ENCODE peak calls at places on chromosomes 7 and 10, in four cellular contexts. One of them, this sample, is unnamed.

GRCh38 chr7:55572378-55573233 is at the start of gene VOPP1:
- DNase-seq in HepG2: peak; percentile 35
- DNase-seq in K562: peak; percentile 95
- DNase-seq in GM12878: no peak
- DNase-seq in this sample: peak; percentile 69

GRCh38 chr7:19106308-19107141 is 10.9 kb downstream of the TWIST1 start:
- DNase-seq in K562: no peak
- DNase-seq in HepG2: no peak
- DNase-seq in GM12878: no peak
- DNase-seq in this sample: peak; percentile 54

GRCh38 chr7:127377425-127377824 is 15.1 kb downstream of the ZNF800 start:
- DNase-seq in GM12878: no peak
- DNase-seq in HepG2: no peak
- DNase-seq in K562: no peak
- DNase-seq in this sample: no peak

GRCh38 chr10:44306762-44307161 is 78.1 kb downstream of the CXCL12 start:
- DNase-seq in K562: no peak
- DNase-seq in GM12878: no peak
- DNase-seq in HepG2: peak; percentile 12
- DNase-seq in this sample: peak; percentile 30

GRCh38 chr7:1673581-1674102 is 3.6 kb downstream of the ELFN1 start:
- DNase-seq in K562: no peak
- DNase-seq in HepG2: no peak
- DNase-seq in GM12878: no peak
- DNase-seq in this sample: no peak

GRCh38 chr10:121596668-121597503 is 1.4 kb downstream of the FGFR2 start:
- DNase-seq in GM12878: no peak
- DNase-seq in K562: no peak
- DNase-seq in HepG2: no peak
- DNase-seq in this sample: peak; percentile 52

GRCh38 chr7:117112640-117113039 is 159.3 kb downstream of the ST7 start:
- DNase-seq in HepG2: no peak
- DNase-seq in K562: no peak
- DNase-seq in GM12878: no peak
- DNase-seq in this sample: no peak

GRCh38 chr7:104805449-104806317 is 208.3 kb upstream of the KMT2E start:
- DNase-seq in K562: no peak
- DNase-seq in GM12878: no peak
- DNase-seq in HepG2: no peak
- DNase-seq in this sample: no peak

GRCh38 chr7:2830609-2831376 is 13.3 kb downstream of the GNA12 start:
- DNase-seq in K562: no peak
- DNase-seq in HepG2: no peak
- DNase-seq in GM12878: no peak
- DNase-seq in this sample: no peak

GRCh38 chr10:3107426-3107961 is 40.1 kb downstream of the PFKP start:
- DNase-seq in K562: no peak
- DNase-seq in HepG2: no peak
- DNase-seq in GM12878: no peak
- DNase-seq in this sample: no peak
- TF ChIP-seq CBFB in K562: no peak
- TF ChIP-seq CBFB in HepG2: no peak
- TF ChIP-seq CBFB in GM12878: no peak
- TF ChIP-seq CBFB in this sample: no peak

DNA sequence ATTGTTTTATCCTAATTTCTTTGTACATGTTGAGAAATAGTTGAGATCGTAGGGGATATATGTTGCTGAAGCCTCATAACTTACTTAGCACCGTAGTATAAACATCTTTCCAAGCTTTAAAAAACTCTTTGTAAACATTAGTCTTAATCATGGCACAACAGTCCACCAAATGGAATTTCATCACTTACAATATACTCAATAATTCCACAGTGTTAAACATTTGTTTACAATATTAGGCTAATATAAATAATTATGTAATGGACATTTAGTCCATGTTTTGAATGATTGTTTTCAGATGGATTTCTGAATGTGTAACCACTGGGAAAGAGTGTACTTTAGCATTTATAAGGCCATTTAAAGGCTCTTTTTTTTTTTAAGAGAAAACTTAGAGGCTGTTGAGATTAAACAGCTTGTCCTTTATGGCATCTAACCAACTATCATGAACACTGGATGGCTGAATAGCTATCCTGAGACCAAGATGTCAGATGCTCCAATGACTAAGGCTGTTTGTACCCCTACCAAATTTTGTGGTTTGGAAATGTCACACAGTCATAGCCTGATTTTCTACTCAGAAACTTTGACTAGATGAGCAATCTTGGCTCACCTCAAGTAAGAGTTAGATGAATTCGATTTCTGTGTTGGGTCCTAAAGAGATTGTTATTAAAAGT is 248.3 kb upstream of the GLI3 start:
- DNase-seq in K562: no peak
- DNase-seq in HepG2: no peak
- DNase-seq in GM12878: no peak
- DNase-seq in this sample: no peak
- TF ChIP-seq CBFB in K562: no peak
- TF ChIP-seq CBFB in HepG2: no peak
- TF ChIP-seq CBFB in GM12878: no peak
- TF ChIP-seq CBFB in this sample: no peak

GRCh38 chr7:122430710-122431109 is 126.2 kb upstream of the FEZF1 start:
- DNase-seq in GM12878: no peak
- DNase-seq in K562: no peak
- DNase-seq in HepG2: no peak
- DNase-seq in this sample: no peak
- TF ChIP-seq CBFB in GM12878: no peak
- TF ChIP-seq CBFB in K562: no peak
- TF ChIP-seq CBFB in HepG2: no peak
- TF ChIP-seq CBFB in this sample: no peak

DNA sequence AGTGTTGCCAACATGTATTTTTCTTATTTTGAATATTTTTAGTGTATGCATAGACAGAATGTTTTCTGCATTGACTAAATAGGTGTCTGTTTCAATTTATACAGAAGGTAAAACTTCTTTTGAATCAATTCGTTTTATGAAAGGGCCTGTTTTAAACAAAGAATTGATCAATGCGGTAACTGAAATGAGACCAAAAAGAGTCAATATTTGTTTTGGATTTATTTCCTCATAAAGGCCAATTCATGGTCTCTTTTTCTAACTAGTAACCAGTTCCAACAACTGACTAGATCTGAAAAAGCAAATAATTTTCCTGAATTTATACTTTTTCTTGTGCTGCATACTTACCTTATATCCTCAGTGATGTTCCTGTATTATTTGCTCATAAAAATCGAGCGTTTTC is 320.5 kb downstream of the DGKB start:
- DNase-seq in GM12878: no peak
- DNase-seq in K562: no peak
- DNase-seq in HepG2: no peak
- DNase-seq in this sample: no peak
- TF ChIP-seq CBFB in GM12878: no peak
- TF ChIP-seq CBFB in K562: no peak
- TF ChIP-seq CBFB in HepG2: no peak
- TF ChIP-seq CBFB in this sample: no peak

DNA sequence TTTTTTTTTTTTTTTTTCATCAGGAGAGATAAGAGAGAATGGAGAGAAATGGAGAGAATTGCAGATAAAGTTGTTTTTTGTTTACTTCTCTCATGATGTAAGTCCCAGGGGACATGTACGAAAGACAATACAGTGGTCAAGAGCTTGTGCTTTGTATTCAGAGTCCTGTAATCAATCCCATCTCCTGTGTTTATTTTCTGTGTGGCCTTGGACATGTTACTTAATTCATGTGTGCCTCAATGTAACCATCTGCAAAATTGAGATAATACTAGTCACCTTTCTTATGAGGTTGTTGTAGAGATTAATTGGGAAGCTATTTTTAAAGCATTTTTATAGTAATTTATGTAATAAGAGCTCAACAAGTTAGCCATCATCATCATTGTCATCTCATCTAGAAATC is 117.5 kb downstream of the CDK14 start:
- DNase-seq in GM12878: no peak
- DNase-seq in HepG2: no peak
- DNase-seq in K562: no peak
- DNase-seq in this sample: no peak
- TF ChIP-seq CBFB in GM12878: no peak
- TF ChIP-seq CBFB in HepG2: no peak
- TF ChIP-seq CBFB in K562: no peak
- TF ChIP-seq CBFB in this sample: no peak

GRCh38 chr10:73808021-73808815 is 3.2 kb downstream of the NDST2 start:
- DNase-seq in GM12878: no peak
- DNase-seq in HepG2: no peak
- DNase-seq in K562: no peak
- DNase-seq in this sample: no peak

GRCh38 chr10:73809061-73809818 is 2.2 kb downstream of the NDST2 start:
- DNase-seq in GM12878: no peak
- DNase-seq in HepG2: no peak
- DNase-seq in K562: no peak
- DNase-seq in this sample: no peak

GRCh38 chr10:73812662-73813061 is 1.3 kb upstream of the NDST2 start:
- DNase-seq in K562: no peak
- DNase-seq in GM12878: no peak
- DNase-seq in HepG2: no peak
- DNase-seq in this sample: peak; percentile 31

GRCh38 chr10:73810735-73811465 is 498 bp downstream of the NDST2 start:
- DNase-seq in HepG2: no peak
- DNase-seq in GM12878: no peak
- DNase-seq in K562: peak; percentile 68
- DNase-seq in this sample: peak; percentile 63

DNA sequence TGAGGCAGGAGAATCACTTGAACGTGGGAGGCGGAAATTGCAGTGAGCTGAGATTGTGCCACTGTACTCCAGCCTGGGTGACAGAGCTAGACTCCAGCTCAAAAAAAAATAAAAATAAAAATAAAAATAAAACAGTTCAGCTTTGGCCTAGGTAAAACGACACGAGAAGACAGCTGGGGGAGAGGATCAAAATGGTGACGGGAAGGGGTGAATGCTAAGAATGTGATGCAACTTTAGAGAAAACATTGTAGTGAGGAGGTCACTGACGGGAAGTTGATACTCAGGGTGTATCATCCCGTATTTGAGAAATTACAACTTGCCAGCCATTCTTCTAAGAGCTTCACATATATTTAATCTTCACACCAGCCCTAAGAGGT is 1.1 kb downstream of the NDST2 start:
- DNase-seq in HepG2: no peak
- DNase-seq in GM12878: no peak
- DNase-seq in K562: no peak
- DNase-seq in this sample: no peak
- TF ChIP-seq CBFB in HepG2: no peak
- TF ChIP-seq CBFB in GM12878: no peak
- TF ChIP-seq CBFB in K562: no peak
- TF ChIP-seq CBFB in this sample: no peak

GRCh38 chr7:137975223-137975622 is 26.7 kb downstream of the CREB3L2 start:
- DNase-seq in HepG2: no peak
- DNase-seq in GM12878: no peak
- DNase-seq in K562: no peak
- DNase-seq in this sample: no peak
- TF ChIP-seq CBFB in HepG2: no peak
- TF ChIP-seq CBFB in GM12878: no peak
- TF ChIP-seq CBFB in K562: no peak
- TF ChIP-seq CBFB in this sample: no peak

DNA sequence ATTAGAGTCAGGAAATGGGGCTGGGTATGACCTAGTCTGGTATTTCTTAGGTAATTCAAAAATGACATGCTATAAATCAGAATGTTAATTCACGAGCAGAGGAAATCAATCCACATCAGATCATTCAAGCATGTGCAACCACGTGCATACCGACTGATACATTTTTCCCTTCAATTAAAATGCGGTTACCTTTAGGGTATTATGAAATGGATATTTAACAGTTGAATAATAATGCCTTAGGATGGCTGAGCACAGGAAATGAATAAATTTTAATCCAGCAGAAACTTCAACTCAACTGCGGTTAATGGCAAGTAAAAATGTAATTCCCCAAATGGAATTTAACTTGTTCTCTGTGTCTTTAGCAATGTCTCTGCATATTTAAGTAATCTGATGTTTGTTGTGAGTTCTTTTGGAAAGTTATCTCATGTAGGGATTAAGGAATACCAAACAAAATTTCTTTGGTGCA is 9.2 kb downstream of the CPA2 start:
- DNase-seq in HepG2: no peak
- DNase-seq in K562: no peak
- DNase-seq in GM12878: no peak
- DNase-seq in this sample: no peak
- TF ChIP-seq CBFB in HepG2: no peak
- TF ChIP-seq CBFB in K562: no peak
- TF ChIP-seq CBFB in GM12878: no peak
- TF ChIP-seq CBFB in this sample: no peak

GRCh38 chr10:132110091-132110490 is 44.3 kb downstream of the JAKMIP3 start:
- DNase-seq in GM12878: no peak
- DNase-seq in K562: no peak
- DNase-seq in HepG2: no peak
- DNase-seq in this sample: peak; percentile 6
- TF ChIP-seq CBFB in GM12878: no peak
- TF ChIP-seq CBFB in K562: no peak
- TF ChIP-seq CBFB in HepG2: no peak
- TF ChIP-seq CBFB in this sample: no peak

GRCh38 chr7:149281508-149282330 is 19.7 kb downstream of the ZNF783 start:
- DNase-seq in K562: no peak
- DNase-seq in GM12878: no peak
- DNase-seq in HepG2: no peak
- DNase-seq in this sample: no peak

GRCh38 chr7:149284343-149284742 is 22.3 kb downstream of the ZNF783 start:
- DNase-seq in GM12878: no peak
- DNase-seq in K562: no peak
- DNase-seq in HepG2: no peak
- DNase-seq in this sample: no peak

GRCh38 chr7:149280661-149281507 is 18.9 kb downstream of the ZNF783 start:
- DNase-seq in GM12878: no peak
- DNase-seq in K562: no peak
- DNase-seq in HepG2: no peak
- DNase-seq in this sample: no peak

GRCh38 chr7:149283321-149283720 is 21.3 kb downstream of the ZNF783 start:
- DNase-seq in K562: no peak
- DNase-seq in GM12878: no peak
- DNase-seq in HepG2: no peak
- DNase-seq in this sample: no peak

GRCh38 chr7:149282331-149282655 is 20.3 kb downstream of the ZNF783 start:
- DNase-seq in K562: no peak
- DNase-seq in GM12878: no peak
- DNase-seq in HepG2: no peak
- DNase-seq in this sample: no peak
- TF ChIP-seq CBFB in K562: no peak
- TF ChIP-seq CBFB in GM12878: no peak
- TF ChIP-seq CBFB in HepG2: no peak
- TF ChIP-seq CBFB in this sample: no peak